ENCODE peak calls at places on chromosomes 3 and 15, in four cellular contexts. M is left colon, N is heart left ventricle, U is GM12864. J is an unnamed sample.

GRCh38 chr15:62877276-62877857 is 165.2 kb upstream of the TPM1 start:
- DNase-seq in M (no peak), N (no peak), U (no peak), J (peak)

GRCh38 chr15:74144153-74144775 is 13.9 kb downstream of the ISLR2 start:
- DNase-seq in M (no peak), N (no peak), U (no peak), J (peak)

GRCh38 chr15:25710184-25710583 is 152.9 kb downstream of the ATP10A start:
- DNase-seq in M (no peak), N (peak), U (no peak), J (no peak)

GRCh38 chr15:26318689-26319088 is 454.2 kb downstream of the GABRB3 start:
- DNase-seq in M (no peak), N (no peak), U (no peak), J (no peak)

GRCh38 chr3:126121632-126122031 is 37.7 kb upstream of the SLC41A3 start:
- DNase-seq in M (peak), N (peak), U (no peak), J (no peak)

GRCh38 chr15:85831415-85832113 is 36.8 kb upstream of the KLHL25 start:
- DNase-seq in M (peak), N (no peak), U (no peak), J (peak)

GRCh38 chr3:81249540-81250029 is 511.9 kb downstream of the GBE1 start:
- DNase-seq in M (no peak), N (no peak), U (no peak), J (peak)

GRCh38 chr3:50519471-50520089 is 16.1 kb upstream of the CACNA2D2 start:
- DNase-seq in M (peak), N (peak), U (peak), J (peak)

GRCh38 chr15:99605490-99605931 is 39.7 kb downstream of the MEF2A start:
- DNase-seq in M (no peak), N (no peak), U (no peak), J (no peak)

GRCh38 chr3:183081459-183082183 is 17.7 kb downstream of the MCCC1 start:
- DNase-seq in M (no peak), N (no peak), U (no peak), J (no peak)

GRCh38 chr3:59300727-59301134 is 250.9 kb upstream of the CFAP20DC start:
- DNase-seq in M (no peak), N (no peak), U (no peak), J (no peak)

GRCh38 chr3:49803464-49804140 is 541 bp downstream of the INKA1 start:
- DNase-seq in M (no peak), N (no peak), U (no peak), J (peak)

GRCh38 chr3:13308406-13308805 is 111.7 kb downstream of the NUP210 start:
- DNase-seq in M (no peak), N (no peak), U (no peak), J (peak)

GRCh38 chr15:80099246-80099645 is 39.8 kb downstream of the ZFAND6 start:
- DNase-seq in M (no peak), N (no peak), U (no peak), J (no peak)

GRCh38 chr3:140927711-140928110 is 13.9 kb upstream of the SLC25A36 start:
- DNase-seq in M (no peak), N (no peak), U (no peak), J (no peak)

GRCh38 chr3:5006755-5007202 is 27.5 kb downstream of the BHLHE40 start:
- DNase-seq in M (no peak), N (no peak), U (peak), J (no peak)

GRCh38 chr3:147419062-147419701 is 10.0 kb downstream of the ZIC1 start:
- DNase-seq in M (no peak), N (no peak), U (no peak), J (no peak)

GRCh38 chr15:44545934-44546802 is 9.2 kb downstream of the EIF3J start:
- DNase-seq in M (no peak), N (no peak), U (peak), J (no peak)

GRCh38 chr3:126503701-126504100 is 13.9 kb downstream of the UROC1 start:
- DNase-seq in M (no peak), N (no peak), U (no peak), J (no peak)

GRCh38 chr15:51133140-51133630 is 38.5 kb upstream of the TNFAIP8L3 start:
- DNase-seq in M (no peak), N (no peak), U (no peak), J (no peak)

GRCh38 chr3:150495563-150496168 is 50.6 kb downstream of the SERP1 start:
- DNase-seq in M (no peak), N (no peak), U (peak), J (peak)

GRCh38 chr3:105860649-105861048 is 8.2 kb downstream of the CBLB start:
- DNase-seq in M (no peak), N (no peak), U (no peak), J (no peak)

GRCh38 chr15:75827691-75828090 is 15.6 kb upstream of the UBE2Q2 start:
- DNase-seq in M (no peak), N (no peak), U (no peak), J (no peak)

GRCh38 chr3:155026999-155027591 is 53.0 kb upstream of the MME start:
- DNase-seq in M (no peak), N (no peak), U (no peak), J (no peak)

GRCh38 chr15:98903377-98904018 is 104.1 kb downstream of the PGPEP1L start:
- DNase-seq in M (no peak), N (no peak), U (no peak), J (no peak)

J was measured in SHP77.